ENCODE peak calls at places on chromosomes 5 and 9, in five cellular contexts. L is effector CD4-positive, alpha-beta T cell; G is NCI-H510A treated with DMSO at 0.1 percent for 48 hours; M is IMR-90; E is glutamatergic neuron. O is an unnamed sample.

GRCh38 chr5:10111575-10111974 is 138.1 kb downstream of the ATPSCKMT start:
- DNase-seq in L (no peak), G (no peak), M (peak), E (peak), O (no peak)

GRCh38 chr5:177483042-177483441 is 9.6 kb upstream of the DBN1 start:
- DNase-seq in L (no peak), G (no peak), M (no peak), E (no peak), O (no peak)

GRCh38 chr5:1728846-1729245 is 70.8 kb downstream of the MRPL36 start:
- DNase-seq in L (no peak), G (no peak), M (no peak), E (no peak), O (no peak)

GRCh38 chr5:39266442-39266841 is 47.1 kb upstream of the FYB1 start:
- DNase-seq in L (no peak), G (no peak), M (peak), E (no peak), O (no peak)

GRCh38 chr9:89153618-89154017 is 25.0 kb downstream of the SHC3 start:
- DNase-seq in L (no peak), G (no peak), M (peak), E (no peak), O (peak)

GRCh38 chr5:33583332-33583731 is 142.6 kb downstream of the TARS1 start:
- DNase-seq in L (no peak), G (no peak), M (no peak), E (no peak), O (no peak)

GRCh38 chr5:128208436-128208835 is 124.9 kb downstream of the SLC12A2 start:
- DNase-seq in L (no peak), G (no peak), M (no peak), E (no peak), O (no peak)

GRCh38 chr9:85522459-85523092 is 219.2 kb downstream of the AGTPBP1 start:
- DNase-seq in L (no peak), G (peak), M (peak), E (peak), O (no peak)

GRCh38 chr9:99118782-99119466 is 14.0 kb downstream of the TGFBR1 start:
- DNase-seq in L (peak), G (no peak), M (no peak), E (no peak), O (no peak)

GRCh38 chr5:175162036-175162435 is 281.9 kb downstream of the DRD1 start:
- DNase-seq in L (no peak), G (peak), M (no peak), E (no peak), O (no peak)

GRCh38 chr9:110252509-110253139 is 3.7 kb downstream of the TXN start:
- DNase-seq in L (no peak), G (no peak), M (no peak), E (no peak), O (no peak)

GRCh38 chr5:92775711-92776615 is 805.1 kb downstream of the NR2F1-AS1 start:
- DNase-seq in L (no peak), G (no peak), M (peak), E (no peak), O (no peak)

GRCh38 chr5:32668552-32668951 is 42.6 kb upstream of the NPR3 start:
- DNase-seq in L (no peak), G (no peak), M (no peak), E (no peak), O (no peak)

GRCh38 chr5:164012376-164012775 is 507.0 kb downstream of the MAT2B start:
- DNase-seq in L (no peak), G (no peak), M (peak), E (no peak), O (no peak)

GRCh38 chr9:134944351-134944802 is 26.7 kb upstream of the FCN1 start:
- DNase-seq in L (no peak), G (no peak), M (no peak), E (peak), O (no peak)

GRCh38 chr9:112900901-112901300 is 10.2 kb upstream of the SLC46A2 start:
- DNase-seq in L (no peak), G (no peak), M (no peak), E (no peak), O (no peak)

GRCh38 chr9:14960881-14961280 is 50.7 kb upstream of the FREM1 start:
- DNase-seq in L (no peak), G (no peak), M (no peak), E (no peak), O (no peak)

GRCh38 chr5:58127132-58127485 is 332.8 kb downstream of the PLK2 start:
- DNase-seq in L (no peak), G (no peak), M (no peak), E (no peak), O (no peak)

GRCh38 chr5:21791304-21791703 is 1061.8 kb downstream of the CDH12 start:
- DNase-seq in L (no peak), G (no peak), M (peak), E (no peak), O (no peak)

GRCh38 chr9:6686396-6686795 is 40.9 kb upstream of the GLDC start:
- DNase-seq in L (no peak), G (no peak), M (peak), E (no peak), O (no peak)

GRCh38 chr5:19369048-19369447 is 619.0 kb downstream of the CDH18 start:
- DNase-seq in L (no peak), G (no peak), M (no peak), E (no peak), O (no peak)

GRCh38 chr5:112635771-112636170 is 101.9 kb upstream of the APC start:
- DNase-seq in L (no peak), G (no peak), M (no peak), E (no peak), O (no peak)

GRCh38 chr5:57834829-57835554 is 352.4 kb upstream of the ACTBL2 start:
- DNase-seq in L (no peak), G (peak), M (peak), E (no peak), O (no peak)